ENCODE peak calls at places on chromosomes 12 and 14, in ten cellular contexts. H, N, U, P, Y, L, O, E, R and A are unnamed samples.

GRCh38 chr14:68312884-68313725 is 479.8 kb downstream of the ZFP36L1 start:
- DNase-seq in H (no peak), N (no peak), U (no peak), P (no peak), Y (no peak), L (no peak), O (no peak), E (no peak), R (no peak), A (no peak)

GRCh38 chr12:24364921-24365320 is 415.5 kb upstream of the SOX5 start:
- DNase-seq in H (peak; percentile 38), N (no peak), U (no peak), P (no peak), Y (no peak), L (no peak), O (no peak), E (no peak), R (no peak), A (no peak)

GRCh38 chr12:51127050-51127729 is 43.8 kb upstream of the CSRNP2 start:
- DNase-seq in H (no peak), N (no peak), U (peak; percentile 34), P (no peak), Y (no peak), L (no peak), O (no peak), E (no peak), R (no peak), A (no peak)

GRCh38 chr14:22994762-22995275 is 12.5 kb upstream of the AJUBA start:
- DNase-seq in H (peak; percentile 70), N (no peak), U (peak; percentile 48), P (no peak), Y (no peak), L (no peak), O (no peak), E (no peak), R (no peak), A (no peak)

GRCh38 chr12:132061197-132061596 is 82.9 kb downstream of the DDX51 start:
- DNase-seq in H (no peak), N (no peak), U (no peak), P (no peak), Y (no peak), L (no peak), O (no peak), E (no peak), R (no peak), A (no peak)

GRCh38 chr14:61418749-61419148 is 97.4 kb downstream of the PRKCH start:
- DNase-seq in H (peak; percentile 25), N (no peak), U (no peak), P (no peak), Y (no peak), L (no peak), O (no peak), E (no peak), R (no peak), A (no peak)

GRCh38 chr14:69675246-69675583 is 63.8 kb downstream of the SUSD6 start:
- DNase-seq in H (no peak), N (no peak), U (no peak), P (no peak), Y (no peak), L (no peak), O (no peak), E (no peak), R (peak; percentile 66), A (no peak)

GRCh38 chr14:21652209-21652808 is 1.3 kb upstream of the OR4E2 start:
- DNase-seq in H (no peak), N (no peak), U (no peak), P (no peak), Y (no peak), L (no peak), O (no peak), E (no peak), R (no peak), A (no peak)

GRCh38 chr12:120457133-120457532 is 10.9 kb downstream of the GATC start:
- DNase-seq in H (no peak), N (no peak), U (no peak), P (no peak), Y (no peak), L (no peak), O (no peak), E (no peak), R (no peak), A (no peak)

GRCh38 chr12:97643961-97644360 is 181.4 kb downstream of the RMST start:
- DNase-seq in H (no peak), N (no peak), U (no peak), P (no peak), Y (no peak), L (no peak), O (no peak), E (no peak), R (no peak), A (no peak)

GRCh38 chr14:62015945-62016344 is 253.7 kb downstream of the SNAPC1 start:
- DNase-seq in H (peak; percentile 21), N (no peak), U (peak; percentile 60), P (no peak), Y (no peak), L (peak; percentile 8), O (no peak), E (no peak), R (no peak), A (no peak)

GRCh38 chr12:105041186-105041585 is 43.1 kb downstream of the ALDH1L2 start:
- DNase-seq in H (peak; percentile 37), N (no peak), U (no peak), P (no peak), Y (no peak), L (no peak), O (no peak), E (no peak), R (no peak), A (no peak)

GRCh38 chr12:80754259-80754658 is 37.5 kb downstream of the MYF5 start:
- DNase-seq in H (no peak), N (no peak), U (no peak), P (no peak), Y (no peak), L (no peak), O (no peak), E (no peak), R (no peak), A (no peak)

GRCh38 chr12:52523825-52524224 is 3.6 kb upstream of the KRT5 start:
- DNase-seq in H (peak; percentile 79), N (peak; percentile 34), U (no peak), P (no peak), Y (no peak), L (no peak), O (no peak), E (no peak), R (no peak), A (no peak)

GRCh38 chr14:77355811-77356210 is 21.1 kb downstream of the TMED8 start:
- DNase-seq in H (no peak), N (no peak), U (no peak), P (no peak), Y (no peak), L (no peak), O (no peak), E (no peak), R (no peak), A (no peak)

GRCh38 chr12:120490284-120490683 is 5.6 kb upstream of the DYNLL1 start:
- DNase-seq in H (no peak), N (no peak), U (no peak), P (no peak), Y (no peak), L (no peak), O (no peak), E (no peak), R (no peak), A (no peak)

GRCh38 chr12:14850929-14851663 is 7.8 kb upstream of the ART4 start:
- DNase-seq in H (no peak), N (no peak), U (no peak), P (no peak), Y (peak; percentile 21), L (no peak), O (no peak), E (no peak), R (no peak), A (no peak)

GRCh38 chr14:23009483-23009938 is 432 bp downstream of the C14orf93 start:
- DNase-seq in H (no peak), N (no peak), U (no peak), P (no peak), Y (no peak), L (no peak), O (no peak), E (no peak), R (no peak), A (no peak)

GRCh38 chr14:105055736-105056302 is 9.4 kb downstream of the GPR132 start:
- DNase-seq in H (no peak), N (no peak), U (no peak), P (no peak), Y (no peak), L (no peak), O (no peak), E (no peak), R (peak; percentile 33), A (no peak)

GRCh38 chr14:58730793-58731464 is 93.2 kb downstream of the DACT1 start:
- DNase-seq in H (no peak), N (no peak), U (no peak), P (no peak), Y (no peak), L (no peak), O (no peak), E (no peak), R (no peak), A (no peak)

GRCh38 chr12:124759841-124760508 is 103.7 kb downstream of the SCARB1 start:
- DNase-seq in H (peak; percentile 34), N (no peak), U (no peak), P (peak; percentile 44), Y (no peak), L (no peak), O (no peak), E (no peak), R (peak; percentile 77), A (no peak)

GRCh38 chr12:29041621-29042020 is 107.5 kb upstream of the FAR2 start:
- DNase-seq in H (peak; percentile 81), N (no peak), U (peak; percentile 76), P (peak; percentile 93), Y (no peak), L (peak; percentile 96), O (no peak), E (no peak), R (no peak), A (no peak)

GRCh38 chr12:88600272-88600671 is 20.0 kb upstream of the KITLG start:
- DNase-seq in H (peak; percentile 84), N (no peak), U (peak; percentile 95), P (no peak), Y (no peak), L (no peak), O (no peak), E (no peak), R (no peak), A (no peak)

GRCh38 chr12:112380663-112381420 is 1.4 kb downstream of the HECTD4 start:
- DNase-seq in H (no peak), N (no peak), U (no peak), P (peak; percentile 10), Y (peak; percentile 12), L (no peak), O (no peak), E (no peak), R (no peak), A (no peak)

GRCh38 chr14:68744613-68745012 is 48.3 kb downstream of the ZFP36L1 start:
- DNase-seq in H (no peak), N (no peak), U (no peak), P (no peak), Y (no peak), L (no peak), O (no peak), E (no peak), R (no peak), A (no peak)

GRCh38 chr14:65910108-65910507 is 497.6 kb downstream of the FUT8 start:
- DNase-seq in H (peak; percentile 18), N (no peak), U (peak; percentile 28), P (no peak), Y (no peak), L (no peak), O (no peak), E (no peak), R (no peak), A (no peak)

GRCh38 chr12:32558941-32559340 is 120.2 kb upstream of the DNM1L start:
- DNase-seq in H (peak; percentile 56), N (no peak), U (peak; percentile 67), P (no peak), Y (no peak), L (no peak), O (no peak), E (no peak), R (no peak), A (no peak)

GRCh38 chr14:99541677-99542470 is 60.7 kb downstream of the CCNK start:
- DNase-seq in H (peak; percentile 28), N (no peak), U (no peak), P (no peak), Y (no peak), L (no peak), O (no peak), E (no peak), R (no peak), A (no peak)